ENCODE peak calls at places on chromosomes 13 and 19, in ten cellular contexts. N is CD8-positive, alpha-beta memory T cell; L is SW480; Z is T-helper 9 cell; X is MCF 10A; R is lung; Y is activated T-cell treated with anti-CD3 and anti-CD28 coated beads, Interleukin-2, amount 50 U/mL, for 48 hours; P is CD4-positive, alpha-beta T cell; I is activated naive CD4-positive, alpha-beta T cell; T is fibroblast of pulmonary artery. H is an unnamed sample.

GRCh38 chr13:29908411-29908810 is 58.0 kb upstream of the UBL3 start:
- DNase-seq in N (no peak), L (peak; percentile 42), Z (no peak), X (peak; percentile 75), R (no peak), Y (no peak), P (no peak), I (no peak), T (peak; percentile 31), H (no peak)

GRCh38 chr19:45164577-45165335 is 4.0 kb upstream of the NKPD1 start:
- DNase-seq in N (peak; percentile 66), L (peak; percentile 81), Z (peak; percentile 44), X (peak; percentile 95), R (peak; percentile 76), Y (peak; percentile 75), P (peak; percentile 32), I (no peak), T (peak; percentile 81), H (peak; percentile 96)

GRCh38 chr19:1416014-1416841 is 8.8 kb downstream of the DAZAP1 start:
- DNase-seq in N (no peak), L (no peak), Z (no peak), X (no peak), R (no peak), Y (no peak), P (no peak), I (no peak), T (peak; percentile 28), H (no peak)

GRCh38 chr19:15195381-15195964 is 5.3 kb downstream of the NOTCH3 start:
- DNase-seq in N (no peak), L (peak; percentile 34), Z (no peak), X (peak; percentile 73), R (peak; percentile 74), Y (peak; percentile 35), P (no peak), I (no peak), T (peak; percentile 56), H (peak; percentile 64)

GRCh38 chr19:53140351-53140750 is 7.6 kb upstream of the ZNF415 start:
- DNase-seq in N (no peak), L (no peak), Z (no peak), X (no peak), R (no peak), Y (no peak), P (no peak), I (no peak), T (no peak), H (no peak)

GRCh38 chr19:12695997-12696365 is 450 bp downstream of the FBXW9 start:
- DNase-seq in N (no peak), L (no peak), Z (no peak), X (no peak), R (no peak), Y (no peak), P (peak; percentile 8), I (no peak), T (no peak), H (no peak)

GRCh38 chr13:110499621-110500281 is 61.8 kb downstream of the RAB20 start:
- DNase-seq in N (no peak), L (peak; percentile 39), Z (no peak), X (no peak), R (no peak), Y (no peak), P (no peak), I (no peak), T (no peak), H (peak; percentile 32)

GRCh38 chr19:40355975-40356680 is 7.6 kb downstream of the PLD3 start:
- DNase-seq in N (no peak), L (no peak), Z (no peak), X (no peak), R (no peak), Y (no peak), P (no peak), I (no peak), T (no peak), H (no peak)

GRCh38 chr19:55654833-55655647 is at the start of gene U2AF2:
- DNase-seq in N (peak; percentile 98), L (peak; percentile 96), Z (peak; percentile 99), X (peak; percentile 92), R (peak; percentile 96), Y (peak; percentile 97), P (peak; percentile 98), I (peak; percentile 94), T (peak; percentile 62), H (peak; percentile 94)

GRCh38 chr13:89163081-89163480 is 1491.9 kb downstream of the SLITRK5 start:
- DNase-seq in N (no peak), L (no peak), Z (no peak), X (no peak), R (no peak), Y (no peak), P (no peak), I (no peak), T (no peak), H (no peak)

GRCh38 chr19:13978306-13978705 is 26.0 kb downstream of the DCAF15 start:
- DNase-seq in N (peak; percentile 66), L (no peak), Z (no peak), X (no peak), R (peak; percentile 81), Y (peak; percentile 55), P (no peak), I (no peak), T (peak; percentile 43), H (peak; percentile 41)

GRCh38 chr19:19782783-19783182 is 38.8 kb downstream of the ZNF506 start:
- DNase-seq in N (no peak), L (no peak), Z (no peak), X (no peak), R (no peak), Y (peak; percentile 52), P (no peak), I (no peak), T (no peak), H (no peak)

H was measured in WERI-Rb-1.